ENCODE peak calls at places on chromosomes 16 and 17, in eight cellular contexts. H, E, B, D, J, S, R and W are unnamed samples.

GRCh38 chr16:67339453-67339852 is 12.8 kb downstream of the LRRC36 start:
- DNase-seq in H (peak; percentile 18), E (no peak), B (no peak), D (peak; percentile 36), J (no peak), S (no peak), R (no peak), W (no peak)

GRCh38 chr16:13348416-13348815 is 447.0 kb downstream of the SHISA9 start:
- DNase-seq in H (no peak), E (no peak), B (no peak), D (no peak), J (no peak), S (no peak), R (no peak), W (no peak)

GRCh38 chr17:76586741-76587487 is 1.3 kb upstream of the ST6GALNAC2 start:
- DNase-seq in H (no peak), E (no peak), B (no peak), D (no peak), J (no peak), S (no peak), R (no peak), W (no peak)

GRCh38 chr16:11401161-11402050 is 56.1 kb downstream of the RMI2 start:
- DNase-seq in H (no peak), E (peak; percentile 85), B (peak; percentile 53), D (no peak), J (no peak), S (no peak), R (no peak), W (no peak)

GRCh38 chr16:65770752-65771151 is 595.7 kb upstream of the CDH5 start:
- DNase-seq in H (no peak), E (no peak), B (no peak), D (no peak), J (no peak), S (no peak), R (no peak), W (no peak)

GRCh38 chr16:54060599-54061355 is 225.8 kb downstream of the IRX3 start:
- DNase-seq in H (no peak), E (no peak), B (no peak), D (no peak), J (no peak), S (no peak), R (no peak), W (no peak)

GRCh38 chr17:74216505-74216904 is 3.1 kb downstream of the TTYH2 start:
- DNase-seq in H (no peak), E (no peak), B (no peak), D (no peak), J (no peak), S (no peak), R (no peak), W (no peak)

GRCh38 chr16:57167951-57168350 is 17.9 kb downstream of the PSME3IP1 start:
- DNase-seq in H (peak; percentile 36), E (no peak), B (no peak), D (peak; percentile 77), J (no peak), S (peak; percentile 36), R (no peak), W (peak; percentile 52)

GRCh38 chr17:40326832-40327199 is 17.8 kb downstream of the RARA start:
- DNase-seq in H (no peak), E (no peak), B (no peak), D (no peak), J (no peak), S (no peak), R (peak; percentile 53), W (no peak)

GRCh38 chr16:68416057-68417046 is 32.0 kb downstream of the SMPD3 start:
- DNase-seq in H (no peak), E (no peak), B (peak; percentile 51), D (no peak), J (no peak), S (no peak), R (peak; percentile 71), W (no peak)
- H3K27me3 ChIP-seq in H (no peaks in the 10 kb centered on the region), E (no peaks in the 10 kb centered on the region), B (no peaks in the 10 kb centered on the region), D (peaks cover 10% of the 10 kb centered on the region), J (no peaks in the 10 kb centered on the region), S (no peaks in the 10 kb centered on the region), R (no peaks in the 10 kb centered on the region), W (no peaks in the 10 kb centered on the region)

DNA sequence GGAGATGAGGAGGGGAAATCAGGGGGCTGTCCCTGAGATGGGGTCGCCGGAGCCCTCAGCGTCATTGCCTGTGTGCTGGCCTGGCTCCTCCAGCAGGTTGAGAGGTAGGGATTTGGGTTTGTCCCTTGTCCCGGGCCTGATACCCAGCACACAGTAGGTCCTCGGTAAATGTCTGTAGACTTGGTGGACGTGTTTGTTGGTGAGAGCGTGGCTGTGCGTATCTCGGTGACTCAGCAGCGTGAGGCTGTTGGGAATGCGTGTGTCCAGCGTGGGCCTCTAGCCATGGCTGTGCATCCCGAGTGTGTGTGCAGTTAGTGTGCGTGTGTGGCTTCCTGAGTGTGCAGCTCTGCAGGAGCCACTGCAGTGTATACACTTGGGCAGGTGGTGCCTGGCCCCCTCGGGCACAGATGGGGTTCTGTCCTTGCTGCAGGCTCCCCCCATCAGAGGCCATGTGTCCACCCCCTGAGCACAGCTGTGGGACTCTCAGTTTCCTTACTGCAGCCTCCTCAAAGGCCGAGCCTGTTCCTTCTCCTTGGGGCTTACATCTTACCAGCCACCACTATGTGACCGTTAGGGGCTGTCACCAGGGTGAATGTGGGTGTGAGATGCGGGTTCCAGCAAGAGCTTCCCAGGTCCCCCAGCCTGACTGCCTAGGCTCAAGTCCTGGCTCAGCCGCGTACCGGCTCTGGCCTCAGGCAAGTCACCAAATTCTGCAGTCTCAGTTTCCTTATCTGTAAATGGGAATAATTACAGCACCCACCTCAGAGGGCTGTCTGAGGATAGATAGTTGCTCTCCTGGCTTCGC is 5.7 kb downstream of the NECAB2 start:
- DNase-seq in H (no peak), E (no peak), B (no peak), D (no peak), J (no peak), S (no peak), R (no peak), W (no peak)
- H3K27me3 ChIP-seq in H (no peaks in the 10 kb centered on the region), E (no peaks in the 10 kb centered on the region), B (no peaks in the 10 kb centered on the region), D (peaks cover 9% of the 10 kb centered on the region), J (no peaks in the 10 kb centered on the region), S (no peaks in the 10 kb centered on the region), R (peaks cover 4% of the 10 kb centered on the region), W (no peaks in the 10 kb centered on the region)

DNA sequence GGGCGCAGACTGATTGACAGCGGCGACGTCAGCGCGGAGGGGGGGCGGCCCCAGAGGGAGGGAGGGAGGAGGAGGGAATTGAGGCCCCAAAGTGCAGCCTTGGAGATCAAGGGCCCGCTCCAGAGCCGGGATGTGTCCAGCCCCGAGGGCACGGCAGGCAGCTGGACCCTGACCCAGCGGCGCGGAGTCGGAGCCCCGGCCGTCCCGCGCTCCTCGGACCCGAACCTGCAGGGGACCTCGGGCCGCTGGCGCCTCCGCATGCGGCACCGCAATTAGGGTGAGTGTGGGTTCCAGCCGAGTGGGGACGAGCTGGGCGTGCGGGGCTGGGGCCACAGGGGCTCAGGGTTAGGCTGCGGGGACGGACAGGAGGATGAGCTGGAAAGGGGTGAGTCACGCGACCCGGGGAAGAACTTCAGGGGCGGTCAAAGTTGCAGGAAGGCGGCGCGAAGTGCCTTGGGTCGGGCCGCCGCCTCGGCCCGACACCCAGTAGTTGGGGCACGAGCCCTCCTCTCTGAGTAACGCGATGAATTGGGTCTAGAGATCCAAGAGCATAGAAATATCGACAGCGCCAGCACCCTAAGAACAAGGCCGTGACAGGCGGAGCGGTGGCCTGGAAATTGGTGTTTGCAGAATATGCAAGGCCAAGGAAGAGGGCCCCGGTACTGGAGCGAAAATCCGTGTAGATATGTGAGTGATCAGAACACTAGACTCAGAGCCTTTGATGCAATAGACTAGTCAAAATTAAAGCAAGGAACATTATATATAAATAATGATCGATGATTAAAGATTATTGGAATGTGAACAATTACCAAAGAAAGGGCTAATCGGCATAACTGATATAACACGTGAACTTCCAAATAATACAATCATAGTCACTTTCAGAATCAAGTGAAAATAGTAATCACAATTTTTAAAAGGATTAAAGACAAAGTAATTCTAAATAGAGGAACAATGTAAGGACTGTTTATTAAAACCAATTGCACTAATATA is at the start of gene TBX4:
- DNase-seq in H (no peak), E (peak; percentile 21), B (no peak), D (no peak), J (no peak), S (no peak), R (no peak), W (no peak)
- H3K27me3 ChIP-seq in H (no peaks in the 10 kb centered on the region), E (peaks cover 72% of the 10 kb centered on the region), B (no peaks in the 10 kb centered on the region), D (no peaks in the 10 kb centered on the region), J (peaks cover 44% of the 10 kb centered on the region), S (no peaks in the 10 kb centered on the region), R (peaks cover 50% of the 10 kb centered on the region), W (peaks cover 22% of the 10 kb centered on the region)

GRCh38 chr17:55316499-55316898 is 51.7 kb downstream of the HLF start:
- DNase-seq in H (no peak), E (no peak), B (no peak), D (no peak), J (no peak), S (no peak), R (no peak), W (no peak)

GRCh38 chr17:55314061-55314783 is 49.5 kb downstream of the HLF start:
- DNase-seq in H (no peak), E (no peak), B (no peak), D (no peak), J (no peak), S (no peak), R (no peak), W (no peak)

GRCh38 chr17:55314784-55315491 is 50.2 kb downstream of the HLF start:
- DNase-seq in H (no peak), E (no peak), B (no peak), D (no peak), J (no peak), S (no peak), R (no peak), W (no peak)

GRCh38 chr17:55311767-55312375 is 47.1 kb downstream of the HLF start:
- DNase-seq in H (no peak), E (no peak), B (no peak), D (no peak), J (no peak), S (no peak), R (no peak), W (no peak)

GRCh38 chr17:55312852-55313251 is 48.1 kb downstream of the HLF start:
- DNase-seq in H (no peak), E (no peak), B (no peak), D (no peak), J (no peak), S (no peak), R (no peak), W (no peak)
- H3K27me3 ChIP-seq in H (no peaks in the 10 kb centered on the region), E (no peaks in the 10 kb centered on the region), B (no peaks in the 10 kb centered on the region), D (no peaks in the 10 kb centered on the region), J (no peaks in the 10 kb centered on the region), S (no peaks in the 10 kb centered on the region), R (no peaks in the 10 kb centered on the region), W (no peaks in the 10 kb centered on the region)